ENCODE peak calls at places on chromosomes 4 and X, in ten cellular contexts. One of them, this sample, is unnamed.

GRCh38 chr4:172232966-172233365 is 419.8 kb downstream of the GALNTL6 start:
- DNase-seq in fibroblast of lung: no peak
- DNase-seq in adrenal gland: no peak
- DNase-seq in stimulated activated CD8-positive, alpha-beta memory T cell treated with anti-CD3 and anti-CD28 coated beads, Interleukin-12 subunit alpha, Interleukin-12 subunit beta, amount 100 ng/mL, for 4 hours: no peak
- DNase-seq in chondrocyte: no peak
- DNase-seq in effector memory CD8-positive, alpha-beta T cell: no peak
- DNase-seq in heart left ventricle: no peak
- DNase-seq in stimulated activated CD4-positive, alpha-beta T cell treated with anti-CD3 and anti-CD28 coated beads, Interleukin-15, amount 100 ng/mL, for 24 hours: no peak
- DNase-seq in T-helper 2 cell: no peak
- DNase-seq in hepatocyte: no peak
- DNase-seq in this sample: no peak

GRCh38 chr4:38620025-38620424 is 44.0 kb upstream of the KLF3 start:
- DNase-seq in fibroblast of lung: no peak
- DNase-seq in adrenal gland: no peak
- DNase-seq in stimulated activated CD8-positive, alpha-beta memory T cell treated with anti-CD3 and anti-CD28 coated beads, Interleukin-12 subunit alpha, Interleukin-12 subunit beta, amount 100 ng/mL, for 4 hours: no peak
- DNase-seq in chondrocyte: no peak
- DNase-seq in effector memory CD8-positive, alpha-beta T cell: no peak
- DNase-seq in heart left ventricle: no peak
- DNase-seq in stimulated activated CD4-positive, alpha-beta T cell treated with anti-CD3 and anti-CD28 coated beads, Interleukin-15, amount 100 ng/mL, for 24 hours: no peak
- DNase-seq in T-helper 2 cell: no peak
- DNase-seq in hepatocyte: no peak
- DNase-seq in this sample: no peak

GRCh38 chrX:386768-387575 is at the start of gene PPP2R3B:
- DNase-seq in fibroblast of lung: peak
- DNase-seq in adrenal gland: peak
- DNase-seq in stimulated activated CD8-positive, alpha-beta memory T cell treated with anti-CD3 and anti-CD28 coated beads, Interleukin-12 subunit alpha, Interleukin-12 subunit beta, amount 100 ng/mL, for 4 hours: peak
- DNase-seq in chondrocyte: peak
- DNase-seq in effector memory CD8-positive, alpha-beta T cell: peak
- DNase-seq in heart left ventricle: peak
- DNase-seq in stimulated activated CD4-positive, alpha-beta T cell treated with anti-CD3 and anti-CD28 coated beads, Interleukin-15, amount 100 ng/mL, for 24 hours: peak
- DNase-seq in T-helper 2 cell: peak
- DNase-seq in hepatocyte: peak
- DNase-seq in this sample: peak

GRCh38 chrX:29044802-29045201 is 457.6 kb downstream of the IL1RAPL1 start:
- DNase-seq in fibroblast of lung: peak
- DNase-seq in adrenal gland: no peak
- DNase-seq in stimulated activated CD8-positive, alpha-beta memory T cell treated with anti-CD3 and anti-CD28 coated beads, Interleukin-12 subunit alpha, Interleukin-12 subunit beta, amount 100 ng/mL, for 4 hours: no peak
- DNase-seq in chondrocyte: no peak
- DNase-seq in effector memory CD8-positive, alpha-beta T cell: no peak
- DNase-seq in heart left ventricle: no peak
- DNase-seq in stimulated activated CD4-positive, alpha-beta T cell treated with anti-CD3 and anti-CD28 coated beads, Interleukin-15, amount 100 ng/mL, for 24 hours: no peak
- DNase-seq in T-helper 2 cell: no peak
- DNase-seq in hepatocyte: no peak
- DNase-seq in this sample: no peak

GRCh38 chr4:117429061-117429460 is 343.7 kb upstream of the TRAM1L1 start:
- DNase-seq in fibroblast of lung: no peak
- DNase-seq in adrenal gland: no peak
- DNase-seq in stimulated activated CD8-positive, alpha-beta memory T cell treated with anti-CD3 and anti-CD28 coated beads, Interleukin-12 subunit alpha, Interleukin-12 subunit beta, amount 100 ng/mL, for 4 hours: no peak
- DNase-seq in chondrocyte: peak
- DNase-seq in effector memory CD8-positive, alpha-beta T cell: no peak
- DNase-seq in heart left ventricle: no peak
- DNase-seq in stimulated activated CD4-positive, alpha-beta T cell treated with anti-CD3 and anti-CD28 coated beads, Interleukin-15, amount 100 ng/mL, for 24 hours: no peak
- DNase-seq in T-helper 2 cell: no peak
- DNase-seq in hepatocyte: no peak
- DNase-seq in this sample: no peak

GRCh38 chr4:62252728-62253127 is 1052.6 kb downstream of the ADGRL3 start:
- DNase-seq in fibroblast of lung: no peak
- DNase-seq in adrenal gland: no peak
- DNase-seq in stimulated activated CD8-positive, alpha-beta memory T cell treated with anti-CD3 and anti-CD28 coated beads, Interleukin-12 subunit alpha, Interleukin-12 subunit beta, amount 100 ng/mL, for 4 hours: no peak
- DNase-seq in chondrocyte: no peak
- DNase-seq in effector memory CD8-positive, alpha-beta T cell: no peak
- DNase-seq in heart left ventricle: no peak
- DNase-seq in stimulated activated CD4-positive, alpha-beta T cell treated with anti-CD3 and anti-CD28 coated beads, Interleukin-15, amount 100 ng/mL, for 24 hours: no peak
- DNase-seq in T-helper 2 cell: no peak
- DNase-seq in hepatocyte: no peak
- DNase-seq in this sample: no peak

GRCh38 chrX:136689441-136689840 is 41.5 kb downstream of the CD40LG start:
- DNase-seq in fibroblast of lung: peak
- DNase-seq in adrenal gland: no peak
- DNase-seq in stimulated activated CD8-positive, alpha-beta memory T cell treated with anti-CD3 and anti-CD28 coated beads, Interleukin-12 subunit alpha, Interleukin-12 subunit beta, amount 100 ng/mL, for 4 hours: no peak
- DNase-seq in chondrocyte: no peak
- DNase-seq in effector memory CD8-positive, alpha-beta T cell: no peak
- DNase-seq in heart left ventricle: no peak
- DNase-seq in stimulated activated CD4-positive, alpha-beta T cell treated with anti-CD3 and anti-CD28 coated beads, Interleukin-15, amount 100 ng/mL, for 24 hours: peak
- DNase-seq in T-helper 2 cell: peak
- DNase-seq in hepatocyte: no peak
- DNase-seq in this sample: no peak

GRCh38 chr4:124940387-124940786 is 227.9 kb upstream of the ANKRD50 start:
- DNase-seq in fibroblast of lung: peak
- DNase-seq in adrenal gland: no peak
- DNase-seq in stimulated activated CD8-positive, alpha-beta memory T cell treated with anti-CD3 and anti-CD28 coated beads, Interleukin-12 subunit alpha, Interleukin-12 subunit beta, amount 100 ng/mL, for 4 hours: no peak
- DNase-seq in chondrocyte: no peak
- DNase-seq in effector memory CD8-positive, alpha-beta T cell: no peak
- DNase-seq in heart left ventricle: no peak
- DNase-seq in stimulated activated CD4-positive, alpha-beta T cell treated with anti-CD3 and anti-CD28 coated beads, Interleukin-15, amount 100 ng/mL, for 24 hours: no peak
- DNase-seq in T-helper 2 cell: no peak
- DNase-seq in hepatocyte: no peak
- DNase-seq in this sample: no peak

GRCh38 chrX:51148848-51149247 is 183.8 kb upstream of the NUDT10 start:
- DNase-seq in fibroblast of lung: peak
- DNase-seq in adrenal gland: peak
- DNase-seq in stimulated activated CD8-positive, alpha-beta memory T cell treated with anti-CD3 and anti-CD28 coated beads, Interleukin-12 subunit alpha, Interleukin-12 subunit beta, amount 100 ng/mL, for 4 hours: no peak
- DNase-seq in chondrocyte: no peak
- DNase-seq in effector memory CD8-positive, alpha-beta T cell: no peak
- DNase-seq in heart left ventricle: no peak
- DNase-seq in stimulated activated CD4-positive, alpha-beta T cell treated with anti-CD3 and anti-CD28 coated beads, Interleukin-15, amount 100 ng/mL, for 24 hours: no peak
- DNase-seq in T-helper 2 cell: no peak
- DNase-seq in hepatocyte: peak
- DNase-seq in this sample: no peak

GRCh38 chrX:15977644-15978043 is 123.0 kb upstream of the AP1S2 start:
- DNase-seq in fibroblast of lung: no peak
- DNase-seq in adrenal gland: no peak
- DNase-seq in stimulated activated CD8-positive, alpha-beta memory T cell treated with anti-CD3 and anti-CD28 coated beads, Interleukin-12 subunit alpha, Interleukin-12 subunit beta, amount 100 ng/mL, for 4 hours: no peak
- DNase-seq in chondrocyte: no peak
- DNase-seq in effector memory CD8-positive, alpha-beta T cell: no peak
- DNase-seq in heart left ventricle: no peak
- DNase-seq in stimulated activated CD4-positive, alpha-beta T cell treated with anti-CD3 and anti-CD28 coated beads, Interleukin-15, amount 100 ng/mL, for 24 hours: no peak
- DNase-seq in T-helper 2 cell: no peak
- DNase-seq in hepatocyte: no peak
- DNase-seq in this sample: no peak

GRCh38 chr4:112516401-112517066 is 554 bp upstream of the NEUROG2 start:
- DNase-seq in fibroblast of lung: no peak
- DNase-seq in adrenal gland: no peak
- DNase-seq in stimulated activated CD8-positive, alpha-beta memory T cell treated with anti-CD3 and anti-CD28 coated beads, Interleukin-12 subunit alpha, Interleukin-12 subunit beta, amount 100 ng/mL, for 4 hours: no peak
- DNase-seq in chondrocyte: no peak
- DNase-seq in effector memory CD8-positive, alpha-beta T cell: no peak
- DNase-seq in heart left ventricle: peak
- DNase-seq in stimulated activated CD4-positive, alpha-beta T cell treated with anti-CD3 and anti-CD28 coated beads, Interleukin-15, amount 100 ng/mL, for 24 hours: no peak
- DNase-seq in T-helper 2 cell: no peak
- DNase-seq in hepatocyte: no peak
- DNase-seq in this sample: peak

This sample was measured in activated B cell treated with CpG ODN at 0.5 μM for 24 hours.